ENCODE peak calls at places on chromosomes 4 and X, in seven cellular contexts. H is Panc1; R is foreskin fibroblast; B is activated CD4-positive, alpha-beta T cell treated with anti-CD3 and anti-CD28 coated beads for 24 hours; C is neural crest cell; D is AG09309; S is adipocyte. J is an unnamed sample.
A peak's percentile ranks its signal among the peaks of the same experiment; 100 is the strongest.

GRCh38 chrX:139134316-139134715 is 396.2 kb upstream of the F9 start:
- DNase-seq in C (no peak), D (no peak), R (no peak), H (no peak), S (no peak), B (no peak), J (no peak)

GRCh38 chr4:123588631-123589223 is 192.1 kb downstream of the SPRY1 start:
- DNase-seq in S (peak; percentile 70), B (no peak), H (no peak), D (peak; percentile 47), R (peak; percentile 26), C (no peak), J (no peak)

GRCh38 chrX:136228808-136229207 is 22.4 kb downstream of the MAP7D3 start:
- DNase-seq in H (no peak), B (no peak), C (no peak), S (no peak), D (no peak), R (no peak), J (no peak)

GRCh38 chrX:14228611-14229010 is 198.9 kb upstream of the GEMIN8 start:
- DNase-seq in H (no peak), D (no peak), S (no peak), C (no peak), B (no peak), R (peak; percentile 3), J (no peak)

GRCh38 chr4:174591243-174592021 is 69.1 kb upstream of the HPGD start:
- DNase-seq in D (no peak), S (no peak), R (no peak), H (no peak), C (no peak), B (no peak), J (no peak)

GRCh38 chr4:37671072-37671471 is 15.1 kb downstream of the RELL1 start:
- DNase-seq in H (no peak), D (no peak), S (no peak), C (no peak), B (no peak), R (no peak), J (no peak)

GRCh38 chr4:20422398-20422797 is 170.7 kb downstream of the SLIT2 start:
- DNase-seq in H (peak; percentile 30), R (no peak), B (peak; percentile 6), D (no peak), C (peak; percentile 61), S (peak; percentile 67), J (no peak)

GRCh38 chr4:104501290-104501689 is 6.6 kb upstream of the CXXC4 start:
- DNase-seq in B (no peak), R (no peak), H (no peak), C (no peak), D (no peak), S (no peak), J (no peak)

GRCh38 chr4:23952258-23952657 is 62.4 kb upstream of the PPARGC1A start:
- DNase-seq in D (no peak), S (no peak), B (no peak), C (no peak), H (no peak), R (no peak), J (no peak)

GRCh38 chrX:154378059-154378798 is 866 bp upstream of the EMD start:
- DNase-seq in R (no peak), D (no peak), C (no peak), B (no peak), H (no peak), S (peak; percentile 64), J (no peak)

GRCh38 chr4:23922535-23923115 is 32.8 kb upstream of the PPARGC1A start:
- DNase-seq in C (no peak), S (no peak), R (no peak), B (no peak), D (no peak), H (no peak), J (no peak)

GRCh38 chr4:81694514-81694913 is 222.8 kb upstream of the RASGEF1B start:
- DNase-seq in S (no peak), C (no peak), D (no peak), B (no peak), H (no peak), R (no peak), J (no peak)

GRCh38 chr4:183770900-183771299 is 111.8 kb downstream of the TRAPPC11 start:
- DNase-seq in D (no peak), C (no peak), S (no peak), H (no peak), B (no peak), R (no peak), J (no peak)

GRCh38 chr4:78845469-78845868 is 69.3 kb downstream of the BMP2K start:
- DNase-seq in D (no peak), S (peak; percentile 44), R (no peak), B (no peak), H (no peak), C (no peak), J (no peak)

J was measured in SK-N-MC.